ENCODE peak calls at places on chromosomes 3 and 15, in four cellular contexts. X, N, D and T are unnamed samples.

GRCh38 chr3:141257971-141258370 is 26.3 kb downstream of the PXYLP1 start:
- DNase-seq in N (no peak), X (no peak), D (no peak), T (no peak)

GRCh38 chr15:40932625-40933519 is 3.7 kb downstream of the DLL4 start:
- DNase-seq in D (no peak), X (no peak), N (no peak), T (no peak)

GRCh38 chr15:38514601-38515000 is 50.0 kb downstream of the RASGRP1 start:
- DNase-seq in D (no peak), X (no peak), N (no peak), T (no peak)

GRCh38 chr3:52149021-52149420 is 5.2 kb downstream of the POC1A start:
- DNase-seq in N (no peak), X (no peak), D (no peak), T (no peak)

GRCh38 chr3:164407111-164407510 is 671.2 kb downstream of the SI start:
- DNase-seq in D (no peak), N (no peak), X (no peak), T (no peak)

GRCh38 chr3:42190701-42191442 is 75.1 kb downstream of the CCK start:
- DNase-seq in X (peak; percentile 82), D (peak; percentile 77), N (peak; percentile 52), T (peak; percentile 89)

GRCh38 chr15:24075420-24076089 is 388.4 kb upstream of the NDN start:
- DNase-seq in D (no peak), N (no peak), X (no peak), T (no peak)

GRCh38 chr3:170419301-170420087 is 826 bp downstream of the CLDN11 start:
- DNase-seq in D (peak; percentile 75), X (no peak), N (peak; percentile 41), T (no peak)

GRCh38 chr15:71114887-71115566 is at the start of gene THSD4:
- DNase-seq in D (peak; percentile 71), N (peak; percentile 72), X (peak; percentile 71), T (peak; percentile 86)

GRCh38 chr15:44956388-44956787 is at the start of gene TERB2:
- DNase-seq in X (no peak), D (no peak), N (no peak), T (no peak)

GRCh38 chr15:57485869-57486268 is 105.8 kb upstream of the MYZAP start:
- DNase-seq in X (no peak), N (peak; percentile 83), D (no peak), T (no peak)

GRCh38 chr15:67715166-67715565 is 110.1 kb upstream of the SKOR1 start:
- DNase-seq in D (no peak), N (no peak), X (no peak), T (no peak)

GRCh38 chr3:5791558-5791957 is 604.1 kb downstream of the EDEM1 start:
- DNase-seq in D (no peak), X (no peak), N (no peak), T (no peak)

GRCh38 chr3:112640333-112640863 is 545 bp downstream of the CCDC80 start:
- DNase-seq in D (no peak), N (peak; percentile 90), X (no peak), T (no peak)

DNA sequence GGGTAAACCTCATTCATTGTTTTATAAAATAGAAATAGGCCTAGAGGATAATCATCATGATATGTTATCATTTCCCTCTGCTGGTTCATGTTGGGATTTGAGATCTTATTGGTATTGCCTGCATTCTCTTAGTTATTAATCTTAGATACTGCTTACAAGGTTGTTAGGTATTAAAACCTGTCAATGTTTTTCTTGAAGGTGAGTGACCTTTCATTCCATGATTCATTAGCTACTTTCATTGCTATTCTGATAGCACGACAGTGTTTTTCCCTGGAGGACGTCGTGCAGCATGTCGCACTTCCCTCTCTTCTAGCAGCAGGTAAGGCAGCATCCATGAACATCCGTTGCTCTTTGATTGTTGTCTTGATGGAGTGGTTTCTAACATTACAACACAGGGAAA is 17.1 kb downstream of the P2RY12 start:
- DNase-seq in N (no peak), D (no peak), X (no peak), T (no peak)
- TF ChIP-seq CTCF in N (no peak), D (no peak), X (no peak), T (no peak)

GRCh38 chr15:55118341-55118740 is 78.4 kb downstream of the RSL24D1 start:
- DNase-seq in D (no peak), X (no peak), N (no peak), T (no peak)
- TF ChIP-seq POLR2A in D (no peak), X (no peak), N (no peak), T (no peak)

GRCh38 chr3:185929192-185930151 is 8.3 kb downstream of the TRA2B start:
- DNase-seq in X (no peak), N (peak; percentile 61), D (no peak), T (no peak)
- H3K36me3 ChIP-seq in X (peaks cover 4% of the 10 kb centered on the region), N (peaks cover 14% of the 10 kb centered on the region), D (peaks cover 20% of the 10 kb centered on the region), T (no peaks in the 10 kb centered on the region)

GRCh38 chr3:28328188-28329151 is 20.1 kb upstream of the ZCWPW2 start:
- DNase-seq in N (peak; percentile 33), D (no peak), X (no peak), T (no peak)
- TF ChIP-seq CTCF in N (peak; percentile 66), D (peak; percentile 69), X (peak; percentile 57), T (peak; percentile 70)

GRCh38 chr15:88571153-88572029 is 24.9 kb upstream of the DET1 start:
- DNase-seq in N (no peak), D (no peak), X (no peak), T (no peak)
- TF ChIP-seq POLR2A in N (no peak), D (no peak), X (no peak), T (no peak)